ENCODE peak calls at places on chromosomes 7 and 10, in nine cellular contexts. L is activated CD8-positive, alpha-beta memory T cell treated with anti-CD3 and anti-CD28 coated beads, Interleukin-2, amount 50 U/mL, for 4 hours; X is brain microvascular endothelial cell; E is right lobe of liver; V is ACHN; G is pancreas; D is hypothalamus; B is T follicular helper cell; R is GM23338. S is an unnamed sample.
A peak's percentile ranks its signal among the peaks of the same experiment; 100 is the strongest.

GRCh38 chr7:139683137-139683871 is 94.5 kb downstream of the HIPK2 start:
- DNase-seq in D (no peak), X (peak; percentile 89), G (no peak), B (no peak), V (peak; percentile 86), R (no peak), E (no peak), L (no peak), S (peak; percentile 93)

GRCh38 chr7:81627565-81628287 is 142.1 kb downstream of the HGF start:
- DNase-seq in R (no peak), E (no peak), X (no peak), G (no peak), L (no peak), B (no peak), V (no peak), D (no peak), S (no peak)

GRCh38 chr7:5633161-5634106 is 148.0 kb downstream of the RNF216 start:
- DNase-seq in R (peak; percentile 77), B (no peak), G (no peak), D (no peak), X (no peak), E (no peak), L (no peak), V (no peak), S (no peak)

GRCh38 chr10:123669901-123670300 is 3.7 kb downstream of the GPR26 start:
- DNase-seq in B (no peak), E (no peak), R (no peak), X (no peak), L (no peak), V (no peak), G (no peak), D (no peak), S (no peak)

GRCh38 chr7:14083761-14084160 is 94.3 kb upstream of the ETV1 start:
- DNase-seq in R (no peak), E (no peak), G (no peak), X (no peak), V (no peak), L (no peak), D (no peak), B (no peak), S (no peak)

GRCh38 chr7:101333912-101334311 is 12.3 kb upstream of the IFT22 start:
- DNase-seq in G (no peak), B (no peak), X (no peak), R (no peak), L (no peak), D (no peak), V (no peak), E (no peak), S (no peak)

GRCh38 chr10:110845756-110846620 is 25.7 kb upstream of the PDCD4 start:
- DNase-seq in B (no peak), X (no peak), R (no peak), E (peak; percentile 92), D (no peak), V (no peak), L (no peak), G (peak; percentile 94), S (no peak)

GRCh38 chr7:96786261-96786997 is 76.8 kb upstream of the SEM1 start:
- DNase-seq in X (no peak), G (no peak), V (no peak), R (peak; percentile 79), B (no peak), D (no peak), L (no peak), E (no peak), S (no peak)

GRCh38 chr7:41205600-41205999 is 497.3 kb downstream of the INHBA start:
- DNase-seq in B (no peak), D (no peak), V (no peak), X (no peak), G (no peak), L (no peak), R (no peak), E (no peak), S (no peak)

GRCh38 chr10:102917314-102917961 is 656 bp upstream of the CNNM2 start:
- DNase-seq in G (peak; percentile 76), E (peak; percentile 91), R (peak; percentile 91), V (peak; percentile 75), D (peak; percentile 65), L (peak; percentile 82), B (peak; percentile 74), X (peak; percentile 48), S (peak; percentile 33)

GRCh38 chr7:29127527-29127926 is 18.8 kb downstream of the CPVL start:
- DNase-seq in L (no peak), R (peak; percentile 25), X (no peak), E (no peak), G (no peak), D (no peak), B (no peak), V (no peak), S (no peak)

GRCh38 chr7:7099584-7100014 is 82.7 kb upstream of the C1GALT1 start:
- DNase-seq in L (no peak), R (peak; percentile 99), X (peak; percentile 97), G (peak; percentile 71), V (peak; percentile 99), E (no peak), D (no peak), B (no peak), S (peak; percentile 99)

GRCh38 chr7:106064329-106064728 is 47.8 kb downstream of the SYPL1 start:
- DNase-seq in R (no peak), L (no peak), B (no peak), X (no peak), D (no peak), V (no peak), G (no peak), E (no peak), S (no peak)

GRCh38 chr7:47297120-47297519 is 284.8 kb downstream of the TNS3 start:
- DNase-seq in X (no peak), B (no peak), E (no peak), R (no peak), D (no peak), V (no peak), G (no peak), L (no peak), S (no peak)

GRCh38 chr7:148773344-148773743 is 74.6 kb downstream of the CUL1 start:
- DNase-seq in V (no peak), X (peak; percentile 6), R (no peak), B (no peak), L (peak; percentile 22), D (no peak), G (no peak), E (no peak), S (peak; percentile 73)

GRCh38 chr7:33979807-33980355 is 74.5 kb downstream of the BMPER start:
- DNase-seq in D (no peak), G (no peak), L (no peak), V (peak; percentile 42), E (no peak), X (peak; percentile 95), R (no peak), B (no peak), S (peak; percentile 100)

GRCh38 chr7:35985126-35985754 is 167.8 kb upstream of the EEPD1 start:
- DNase-seq in E (peak; percentile 85), B (peak; percentile 71), X (peak; percentile 67), V (peak; percentile 83), L (peak; percentile 76), G (peak; percentile 79), D (peak; percentile 66), R (peak; percentile 82), S (peak; percentile 55)

S was measured in RCC 7860.